ENCODE peak calls at places on chromosomes 2 and 18, in four cellular contexts. C is type B pancreatic cell; A is A549; Y is stimulated activated naive CD8-positive, alpha-beta T cell treated with anti-CD3 and anti-CD28 coated beads, Interleukin-15, Interleukin-2, amounts not matched to agents 100 U/mL and 50 U/mL, for 24 hours. W is an unnamed sample.

GRCh38 chr2:189124175-189124574 is 55.4 kb downstream of the COL5A2 start:
- DNase-seq in Y (no peak), A (peak), C (no peak), W (no peak)

GRCh38 chr2:11839916-11840315 is 93.5 kb downstream of the LPIN1 start:
- DNase-seq in A (no peak), C (no peak), Y (no peak), W (peak)

GRCh38 chr2:240822280-240822847 is 2.3 kb upstream of the KIF1A start:
- DNase-seq in A (no peak), Y (no peak), C (no peak), W (no peak)

GRCh38 chr2:71100195-71100964 is 29.6 kb downstream of the MCEE start:
- DNase-seq in Y (peak), A (peak), C (no peak), W (peak)

GRCh38 chr2:170339753-170340692 is 162.1 kb downstream of the MYO3B start:
- DNase-seq in A (no peak), C (no peak), Y (no peak), W (no peak)

GRCh38 chr18:48674198-48674721 is 135.4 kb downstream of the CTIF start:
- DNase-seq in A (no peak), Y (no peak), C (no peak), W (no peak)

GRCh38 chr18:44741070-44741469 is 60.4 kb downstream of the SETBP1 start:
- DNase-seq in C (no peak), A (no peak), Y (no peak), W (no peak)

GRCh38 chr2:44136186-44136585 is 32.5 kb upstream of the PPM1B start:
- DNase-seq in C (no peak), A (peak), Y (no peak), W (no peak)

GRCh38 chr2:219002395-219003266 is 9.4 kb upstream of the CRYBA2 start:
- DNase-seq in Y (peak), A (peak), C (peak), W (no peak)

GRCh38 chr18:24990548-24991219 is 361.3 kb downstream of the ZNF521 start:
- DNase-seq in C (no peak), Y (no peak), A (no peak), W (no peak)

GRCh38 chr18:63016270-63016669 is 300.9 kb downstream of the PHLPP1 start:
- DNase-seq in Y (peak), C (no peak), A (peak), W (peak)

GRCh38 chr2:86703704-86704370 is 16.3 kb upstream of the RMND5A start:
- DNase-seq in Y (no peak), A (no peak), C (no peak), W (no peak)

GRCh38 chr2:126029316-126029715 is 626.6 kb upstream of the GYPC start:
- DNase-seq in A (no peak), Y (no peak), C (no peak), W (no peak)

GRCh38 chr2:44802409-44803099 is 138.9 kb upstream of the SIX3 start:
- DNase-seq in A (no peak), C (no peak), Y (no peak), W (no peak)

GRCh38 chr18:22471546-22472131 is 53.9 kb upstream of the CTAGE1 start:
- DNase-seq in C (no peak), Y (no peak), A (no peak), W (no peak)

GRCh38 chr18:58400337-58400885 is 228.5 kb downstream of the ALPK2 start:
- DNase-seq in A (no peak), Y (no peak), C (no peak), W (no peak)

GRCh38 chr2:97718051-97718882 is 4.9 kb downstream of the ZAP70 start:
- DNase-seq in A (no peak), Y (peak), C (no peak), W (peak)

GRCh38 chr2:215178121-215178520 is 39.7 kb upstream of the ABCA12 start:
- DNase-seq in C (no peak), A (no peak), Y (no peak), W (no peak)

GRCh38 chr2:102975996-102976636 is 214.3 kb downstream of the TMEM182 start:
- DNase-seq in A (peak), C (peak), Y (no peak), W (peak)

GRCh38 chr2:219973136-219973535 is 345.7 kb downstream of the SLC4A3 start:
- DNase-seq in A (no peak), C (no peak), Y (no peak), W (no peak)

GRCh38 chr2:39068290-39068689 is 52.6 kb downstream of the SOS1 start:
- DNase-seq in C (no peak), A (no peak), Y (no peak), W (no peak)

GRCh38 chr2:235728401-235729181 is 234.7 kb downstream of the AGAP1 start:
- DNase-seq in A (no peak), C (no peak), Y (no peak), W (no peak)

GRCh38 chr2:34954758-34955157 is 1355.7 kb upstream of the FAM98A start:
- DNase-seq in A (no peak), Y (no peak), C (no peak), W (no peak)

GRCh38 chr2:1794821-1795220 is 50.5 kb upstream of the PXDN start:
- DNase-seq in A (no peak), C (no peak), Y (no peak), W (no peak)

GRCh38 chr2:24731040-24731439 is 62.2 kb downstream of the PTRHD1 start:
- DNase-seq in A (no peak), C (no peak), Y (no peak), W (no peak)

GRCh38 chr2:22890142-22890541 is 494.8 kb upstream of the KLHL29 start:
- DNase-seq in Y (no peak), A (no peak), C (no peak), W (no peak)

GRCh38 chr2:23484767-23485166 is 99.8 kb downstream of the KLHL29 start:
- DNase-seq in C (no peak), A (no peak), Y (no peak), W (no peak)

GRCh38 chr2:217863874-217864273 is 138.9 kb downstream of the TNS1 start:
- DNase-seq in C (no peak), A (no peak), Y (no peak), W (no peak)

GRCh38 chr2:58976374-58977055 is 735.4 kb upstream of the FANCL start:
- DNase-seq in C (no peak), A (no peak), Y (no peak), W (no peak)

GRCh38 chr18:5197032-5197434 is at the start of gene AKAIN1:
- DNase-seq in A (peak), Y (peak), C (peak), W (no peak)

GRCh38 chr2:128777091-128778045 is 458.7 kb upstream of the HS6ST1 start:
- DNase-seq in C (peak), A (no peak), Y (no peak), W (peak)

GRCh38 chr18:46731316-46731715 is 25.5 kb downstream of the ST8SIA5 start:
- DNase-seq in A (no peak), Y (no peak), C (no peak), W (no peak)

W was measured in DND-41.